ENCODE peak calls at places on chromosome 17, in six cellular contexts. J is cardiac muscle cell, R is left lung, W is neural progenitor cell, H is psoas muscle, K is pancreas. Z is an unnamed sample.

GRCh38 chr17:77613181-77613580 is 345.3 kb upstream of the TNRC6C start:
- DNase-seq in W (no peak), H (peak; percentile 33), R (no peak), J (no peak), K (no peak), Z (no peak)

GRCh38 chr17:80065478-80066170 is 29.2 kb downstream of the CCDC40 start:
- DNase-seq in R (no peak), H (no peak), J (no peak), K (no peak), W (peak; percentile 62), Z (no peak)

GRCh38 chr17:64354824-64355535 is 35.7 kb downstream of the PECAM1 start:
- DNase-seq in K (no peak), R (no peak), H (no peak), W (no peak), J (no peak), Z (no peak)

GRCh38 chr17:2172447-2172938 is 117.6 kb downstream of the HIC1 start:
- DNase-seq in K (peak; percentile 64), W (peak; percentile 27), R (no peak), J (no peak), H (peak; percentile 31), Z (no peak)

GRCh38 chr17:17641621-17642409 is 39.4 kb upstream of the RAI1 start:
- DNase-seq in K (peak; percentile 82), J (peak; percentile 85), H (peak; percentile 78), W (peak; percentile 79), R (peak; percentile 81), Z (peak; percentile 81)

GRCh38 chr17:12592941-12593340 is 72.7 kb upstream of the MYOCD start:
- DNase-seq in H (no peak), K (no peak), J (no peak), W (no peak), R (no peak), Z (no peak)

GRCh38 chr17:8981443-8981842 is 15.9 kb upstream of the PIK3R5 start:
- DNase-seq in R (no peak), W (no peak), K (no peak), H (no peak), J (no peak), Z (no peak)

GRCh38 chr17:43467981-43468541 is 15.7 kb upstream of the DHX8 start:
- DNase-seq in K (no peak), R (no peak), H (no peak), J (no peak), W (peak; percentile 16), Z (no peak)

GRCh38 chr17:60472449-60472848 is 50.2 kb downstream of the CHCT1 start:
- DNase-seq in R (no peak), K (no peak), J (no peak), H (no peak), W (no peak), Z (no peak)

GRCh38 chr17:59406808-59407381 is 75.4 kb downstream of the YPEL2 start:
- DNase-seq in J (no peak), H (no peak), K (peak; percentile 27), W (no peak), R (no peak), Z (no peak)

GRCh38 chr17:7834554-7834890 is 505 bp downstream of the KDM6B start:
- DNase-seq in J (no peak), H (peak; percentile 73), W (no peak), R (peak; percentile 85), K (peak; percentile 66), Z (no peak)

GRCh38 chr17:52681486-52681885 is 523.0 kb upstream of the CA10 start:
- DNase-seq in W (no peak), J (no peak), H (no peak), K (no peak), R (no peak), Z (no peak)

GRCh38 chr17:46851029-46851741 is at the start of gene WNT9B:
- DNase-seq in K (peak; percentile 57), J (peak; percentile 79), W (peak; percentile 83), R (no peak), H (no peak), Z (no peak)

GRCh38 chr17:4433515-4434031 is at the start of gene SPNS3:
- DNase-seq in J (no peak), R (no peak), H (no peak), K (no peak), W (no peak), Z (peak; percentile 74)

GRCh38 chr17:7023576-7024401 is 939 bp downstream of the BCL6B start:
- DNase-seq in H (peak; percentile 93), W (peak; percentile 93), K (peak; percentile 95), R (peak; percentile 93), J (peak; percentile 61), Z (peak; percentile 93)

GRCh38 chr17:63429766-63430165 is 16.3 kb downstream of the CYB561 start:
- DNase-seq in K (no peak), J (no peak), R (no peak), H (no peak), W (no peak), Z (no peak)

GRCh38 chr17:45951403-45951802 is 47.6 kb upstream of the STH start:
- DNase-seq in W (no peak), J (no peak), R (no peak), K (no peak), H (no peak), Z (no peak)

GRCh38 chr17:9239821-9240658 is 218.7 kb downstream of the NTN1 start:
- DNase-seq in W (peak; percentile 74), H (peak; percentile 82), K (peak; percentile 88), R (peak; percentile 75), J (peak; percentile 69), Z (peak; percentile 55)

GRCh38 chr17:68600881-68601564 is at the start of gene FAM20A:
- DNase-seq in R (peak; percentile 79), J (peak; percentile 66), H (peak; percentile 42), K (peak; percentile 49), W (peak; percentile 59), Z (no peak)

GRCh38 chr17:6555331-6556120 is 829 bp downstream of the PITPNM3 start:
- DNase-seq in W (peak; percentile 74), K (peak; percentile 29), J (no peak), H (no peak), R (peak; percentile 44), Z (no peak)

GRCh38 chr17:10089221-10089799 is 109.1 kb downstream of the GAS7 start:
- DNase-seq in R (no peak), H (no peak), K (no peak), W (no peak), J (no peak), Z (no peak)

GRCh38 chr17:1462164-1463112 is 6.4 kb upstream of the CRK start:
- DNase-seq in R (no peak), H (no peak), W (no peak), J (no peak), K (no peak), Z (no peak)

GRCh38 chr17:17351901-17352781 is 49.0 kb downstream of the NT5M start:
- DNase-seq in K (no peak), H (peak; percentile 45), J (no peak), W (no peak), R (no peak), Z (no peak)

GRCh38 chr17:1843947-1844346 is 14.1 kb downstream of the RPA1 start:
- DNase-seq in H (no peak), W (no peak), R (no peak), J (peak; percentile 5), K (no peak), Z (no peak)

GRCh38 chr17:19331134-19331533 is 31.4 kb downstream of the B9D1 start:
- DNase-seq in H (no peak), K (no peak), J (no peak), R (no peak), W (no peak), Z (no peak)

GRCh38 chr17:44794699-44795413 is 35.2 kb downstream of the GJC1 start:
- DNase-seq in H (no peak), R (no peak), K (no peak), W (no peak), J (no peak), Z (no peak)

GRCh38 chr17:33086878-33087277 is 95.2 kb downstream of the SPACA3 start:
- DNase-seq in W (no peak), H (no peak), J (no peak), R (no peak), K (no peak), Z (no peak)

GRCh38 chr17:15900871-15901270 is 44.1 kb upstream of the ADORA2B start:
- DNase-seq in J (no peak), H (no peak), K (no peak), R (no peak), W (no peak), Z (no peak)

GRCh38 chr17:11363575-11363974 is 122.6 kb downstream of the SHISA6 start:
- DNase-seq in K (no peak), W (no peak), J (no peak), R (no peak), H (no peak), Z (no peak)

GRCh38 chr17:7029659-7030058 is 6.2 kb upstream of the SLC16A13 start:
- DNase-seq in K (no peak), R (no peak), W (no peak), H (no peak), J (no peak), Z (peak; percentile 83)

GRCh38 chr17:73301359-73301758 is 10.4 kb downstream of the CDC42EP4 start:
- DNase-seq in W (no peak), H (no peak), K (no peak), J (no peak), R (no peak), Z (no peak)
- H3K4me1 ChIP-seq in W (peaks cover 29% of the 10 kb centered on the region), H (peaks cover 42% of the 10 kb centered on the region), K (peaks cover 70% of the 10 kb centered on the region), J (peaks cover 31% of the 10 kb centered on the region), R (peaks cover 79% of the 10 kb centered on the region), Z (no peaks in the 10 kb centered on the region)

GRCh38 chr17:30343741-30344140 is 9.9 kb upstream of the TMIGD1 start:
- DNase-seq in W (no peak), K (no peak), H (no peak), J (no peak), R (no peak), Z (no peak)
- H3K27ac ChIP-seq in W (no peak overlapping the region), K (peak overlapping the region; percentile 83), H (no peak overlapping the region), J (peak overlapping the region; percentile 84), R (peak overlapping the region; percentile 61), Z (no peak overlapping the region)

DNA sequence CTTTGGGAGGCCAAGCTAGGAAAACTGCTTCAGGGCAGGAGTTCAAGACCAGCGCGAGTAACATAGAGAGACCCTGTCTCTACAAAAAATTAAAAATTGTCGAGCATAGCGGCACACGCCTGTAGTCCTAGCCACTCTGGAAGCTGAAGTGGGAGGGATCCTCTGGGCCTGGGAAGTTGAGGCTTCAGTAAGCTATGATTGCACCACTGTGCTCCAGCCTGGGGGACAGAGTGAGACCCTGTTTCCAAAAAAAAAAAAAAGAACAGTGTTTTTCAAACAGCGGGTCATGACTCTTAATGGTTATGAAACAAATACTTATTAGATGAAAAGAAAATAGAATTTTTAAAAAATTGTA is 2.3 kb upstream of the CYTH1 start:
- DNase-seq in J (no peak), K (no peak), R (no peak), H (no peak), W (no peak), Z (no peak)
- H3K4me1 ChIP-seq in J (peaks cover 21% of the 10 kb centered on the region), K (peaks cover 31% of the 10 kb centered on the region), R (peaks cover 48% of the 10 kb centered on the region), H (peaks cover 21% of the 10 kb centered on the region), W (peaks cover 14% of the 10 kb centered on the region), Z (peaks cover 41% of the 10 kb centered on the region)

GRCh38 chr17:81179220-81179619 is 13.2 kb upstream of the AATK start:
- DNase-seq in W (no peak), R (no peak), K (no peak), J (no peak), H (no peak), Z (no peak)
- H3K27ac ChIP-seq in W (no peak overlapping the region), R (no peak overlapping the region), K (no peak overlapping the region), J (no peak overlapping the region), H (no peak overlapping the region), Z (no peak overlapping the region)